ENCODE peak calls at places on chromosomes 1 and 21, in ten cellular contexts. Q is upper lobe of right lung; F is T1000; V is hippocampal formation; E is LoVo; N is stromal cell of bone marrow; U is SJSA1; A is heart right ventricle; I is KG1; L is stimulated activated CD8-positive, alpha-beta memory T cell treated with anti-CD3 and anti-CD28 coated beads, Interleukin-15, amount 100 ng/mL, for 1 hour. O is an unnamed sample.

GRCh38 chr1:36175137-36176095 is 19.5 kb downstream of the MAP7D1 start:
- DNase-seq in U (no peak), V (no peak), A (peak; percentile 61), I (no peak), E (no peak), N (no peak), L (no peak), F (no peak), Q (no peak), O (no peak)

GRCh38 chr1:24277420-24278169 is 41.6 kb upstream of the GRHL3 start:
- DNase-seq in U (peak; percentile 30), I (no peak), A (no peak), F (no peak), N (peak; percentile 77), V (no peak), E (no peak), Q (no peak), L (no peak), O (no peak)

GRCh38 chr1:226222686-226223085 is 778 bp upstream of the MIXL1 start:
- DNase-seq in V (no peak), N (no peak), A (no peak), U (no peak), F (no peak), Q (no peak), L (no peak), I (no peak), E (no peak), O (no peak)

GRCh38 chr1:182962554-182963115 is 9.7 kb upstream of the SHCBP1L start:
- DNase-seq in Q (peak; percentile 79), E (peak; percentile 94), F (peak; percentile 66), A (peak; percentile 72), N (peak; percentile 86), I (no peak), L (no peak), V (peak; percentile 26), U (peak; percentile 81), O (peak; percentile 87)

GRCh38 chr1:41666991-41667631 is 182.6 kb upstream of the EDN2 start:
- DNase-seq in L (no peak), F (no peak), I (no peak), U (no peak), N (no peak), A (no peak), Q (no peak), V (no peak), E (no peak), O (no peak)

GRCh38 chr1:169853335-169853734 is 40.4 kb downstream of the SCYL3 start:
- DNase-seq in I (no peak), Q (no peak), U (no peak), F (no peak), E (no peak), N (no peak), A (no peak), V (peak; percentile 2), L (no peak), O (no peak)

GRCh38 chr21:36725793-36726386 is 27.0 kb downstream of the SIM2 start:
- DNase-seq in E (no peak), I (no peak), U (no peak), N (no peak), V (no peak), A (no peak), F (no peak), Q (peak; percentile 46), L (no peak), O (no peak)

GRCh38 chr1:101781437-101781836 is 215.3 kb downstream of the OLFM3 start:
- DNase-seq in U (no peak), E (no peak), I (peak; percentile 28), N (no peak), L (no peak), Q (no peak), A (no peak), F (no peak), V (no peak), O (no peak)

GRCh38 chr1:205382561-205382960 is 25.8 kb upstream of the KLHDC8A start:
- DNase-seq in F (no peak), U (no peak), L (no peak), E (no peak), I (no peak), A (no peak), N (no peak), V (no peak), Q (no peak), O (no peak)

GRCh38 chr1:21149430-21149861 is 27.3 kb downstream of the EIF4G3 start:
- DNase-seq in L (no peak), I (no peak), V (no peak), A (no peak), E (peak; percentile 30), N (peak; percentile 68), U (no peak), F (peak; percentile 38), Q (no peak), O (peak; percentile 43)

GRCh38 chr1:227855687-227856086 is 40.2 kb downstream of the PRSS38 start:
- DNase-seq in N (no peak), U (no peak), A (no peak), V (no peak), E (no peak), I (no peak), Q (no peak), L (no peak), F (no peak), O (no peak)

GRCh38 chr1:223887724-223888428 is 42.1 kb upstream of the TP53BP2 start:
- DNase-seq in L (no peak), F (peak; percentile 85), E (no peak), U (peak; percentile 89), N (peak; percentile 98), I (no peak), V (no peak), A (no peak), Q (no peak), O (peak; percentile 46)

GRCh38 chr1:8740034-8740449 is 77.4 kb downstream of the RERE start:
- DNase-seq in U (peak; percentile 75), Q (no peak), E (no peak), I (no peak), V (no peak), A (no peak), N (peak; percentile 63), F (no peak), L (no peak), O (peak; percentile 47)

O was measured in fibroblast of the conjunctiva.